ENCODE peak calls at places on chromosome 16, in four cellular contexts. Q is NCI-H1048, G is NCI-H1092 treated with DMSO at 0.1 percent for 48 hours, S is brain pericyte. Z is an unnamed sample.

GRCh38 chr16:49603956-49604355 is 230.4 kb downstream of the C16orf78 start:
- DNase-seq in G (no peak), Q (no peak), S (no peak), Z (no peak)

GRCh38 chr16:14965328-14965727 is 9.5 kb upstream of the PDXDC1 start:
- DNase-seq in G (no peak), Q (no peak), S (no peak), Z (no peak)

GRCh38 chr16:81101702-81102101 is 5.5 kb upstream of the GCSH start:
- DNase-seq in Q (no peak), G (no peak), S (no peak), Z (no peak)

GRCh38 chr16:69073181-69073669 is 32.2 kb upstream of the HAS3 start:
- DNase-seq in Q (no peak), G (no peak), S (no peak), Z (no peak)

GRCh38 chr16:85238233-85238647 is 126.0 kb upstream of the CIBAR2 start:
- DNase-seq in S (peak), Q (no peak), G (peak), Z (no peak)

GRCh38 chr16:345686-346231 is 6.8 kb downstream of the AXIN1 start:
- DNase-seq in G (no peak), S (no peak), Q (no peak), Z (no peak)

GRCh38 chr16:52591441-52592215 is 44.7 kb upstream of the TOX3 start:
- DNase-seq in S (no peak), Q (no peak), G (no peak), Z (no peak)

GRCh38 chr16:55056585-55057520 is 126.2 kb downstream of the IRX5 start:
- DNase-seq in G (peak), Q (no peak), S (no peak), Z (no peak)

GRCh38 chr16:58418026-58418425 is 25.8 kb downstream of the GINS3 start:
- DNase-seq in G (no peak), S (no peak), Q (no peak), Z (no peak)

GRCh38 chr16:72241930-72242329 is 70.0 kb upstream of the PMFBP1 start:
- DNase-seq in Q (no peak), G (peak), S (no peak), Z (peak)

GRCh38 chr16:58847902-58848661 is 114.0 kb upstream of the GOT2 start:
- DNase-seq in S (no peak), Q (no peak), G (no peak), Z (no peak)

GRCh38 chr16:58012481-58012880 is 11.3 kb downstream of the USB1 start:
- DNase-seq in Q (no peak), S (no peak), G (no peak), Z (no peak)

GRCh38 chr16:89478576-89479221 is 11.7 kb downstream of the ANKRD11 start:
- DNase-seq in S (no peak), Q (no peak), G (no peak), Z (no peak)

GRCh38 chr16:83689385-83689831 is 118.4 kb upstream of the HSBP1 start:
- DNase-seq in Q (no peak), S (peak), G (no peak), Z (peak)

GRCh38 chr16:13343981-13344380 is 442.6 kb downstream of the SHISA9 start:
- DNase-seq in Q (no peak), S (no peak), G (no peak), Z (no peak)

GRCh38 chr16:83272201-83272600 is 535.6 kb upstream of the HSBP1 start:
- DNase-seq in Q (no peak), S (no peak), G (no peak), Z (no peak)

GRCh38 chr16:14955546-14956231 is 18.4 kb downstream of the NPIPA1 start:
- DNase-seq in Q (no peak), S (no peak), G (no peak), Z (no peak)

GRCh38 chr16:2040450-2041105 is 7.1 kb downstream of the NTHL1 start:
- DNase-seq in Q (no peak), S (no peak), G (no peak), Z (no peak)

GRCh38 chr16:9545500-9546437 is 454.3 kb downstream of the HAPSTR1 start:
- DNase-seq in G (no peak), S (no peak), Q (no peak), Z (no peak)

GRCh38 chr16:4691666-4692412 is 1.5 kb upstream of the NUDT16L1 start:
- DNase-seq in S (no peak), G (no peak), Q (no peak), Z (no peak)

GRCh38 chr16:67544844-67545664 is 16.4 kb downstream of the RIPOR1 start:
- DNase-seq in G (no peak), Q (no peak), S (no peak), Z (no peak)

GRCh38 chr16:67226295-67226803 is 581 bp upstream of the TMEM208 start:
- DNase-seq in Q (no peak), G (no peak), S (no peak), Z (no peak)

GRCh38 chr16:4293822-4294457 is 21.1 kb upstream of the TFAP4 start:
- DNase-seq in G (peak), S (no peak), Q (no peak), Z (no peak)

GRCh38 chr16:50207652-50208051 is 54.5 kb downstream of the TENT4B start:
- DNase-seq in S (no peak), Q (no peak), G (no peak), Z (no peak)

GRCh38 chr16:74749291-74750055 is 25.1 kb downstream of the FA2H start:
- DNase-seq in G (no peak), S (no peak), Q (no peak), Z (no peak)

GRCh38 chr16:56048425-56049100 is 142.7 kb upstream of the GNAO1 start:
- DNase-seq in G (no peak), Q (no peak), S (no peak), Z (no peak)

GRCh38 chr16:75264531-75264998 is 13.1 kb upstream of the BCAR1 start:
- DNase-seq in G (peak), Q (no peak), S (no peak), Z (no peak)

GRCh38 chr16:87956771-87957279 is 5.6 kb downstream of the BANP start:
- DNase-seq in G (no peak), S (no peak), Q (no peak), Z (no peak)

GRCh38 chr16:83942074-83942473 is 11.0 kb upstream of the OSGIN1 start:
- DNase-seq in Q (no peak), S (no peak), G (no peak), Z (no peak)

GRCh38 chr16:19522369-19523159 is 666 bp upstream of the GDE1 start:
- DNase-seq in Q (no peak), S (no peak), G (no peak), Z (no peak)

GRCh38 chr16:60123387-60124023 is 1389.4 kb upstream of the GOT2 start:
- DNase-seq in G (no peak), Q (no peak), S (no peak), Z (no peak)

GRCh38 chr16:70523013-70523620 is at the start of gene COG4:
- DNase-seq in G (peak), S (peak), Q (no peak), Z (peak)

Z was measured in putamen.